ENCODE peak calls at places on chromosome 14, in six cellular contexts. K, P, M, V, S and D are unnamed samples. For H3K4me1, the result is how much of the 10 kb centered on the place peaks cover.

GRCh38 chr14:100471451-100472093 is 115.6 kb downstream of the BEGAIN start:
- DNase-seq in K (no peak), P (no peak), M (no peak), V (no peak), S (no peak), D (peak)

GRCh38 chr14:37591311-37591940 is 3.6 kb downstream of the FOXA1 start:
- DNase-seq in K (no peak), P (no peak), M (no peak), V (peak), S (no peak), D (no peak)

GRCh38 chr14:54211562-54212308 is 185.1 kb upstream of the CDKN3 start:
- DNase-seq in K (no peak), P (peak), M (no peak), V (no peak), S (no peak), D (no peak)

GRCh38 chr14:101593411-101594181 is 32.3 kb downstream of the DIO3 start:
- DNase-seq in K (no peak), P (no peak), M (no peak), V (no peak), S (no peak), D (no peak)

GRCh38 chr14:67566908-67567307 is 33.2 kb downstream of the PIGH start:
- DNase-seq in K (no peak), P (no peak), M (no peak), V (no peak), S (no peak), D (no peak)

GRCh38 chr14:102213984-102214658 is 74.4 kb downstream of the WDR20 start:
- DNase-seq in K (no peak), P (no peak), M (no peak), V (no peak), S (no peak), D (no peak)

GRCh38 chr14:51860836-51861583 is 598 bp downstream of the GNG2 start:
- DNase-seq in K (no peak), P (peak), M (no peak), V (no peak), S (no peak), D (no peak)

GRCh38 chr14:79802096-79802495 is 409.2 kb downstream of the DIO2 start:
- DNase-seq in K (no peak), P (no peak), M (no peak), V (no peak), S (no peak), D (no peak)

GRCh38 chr14:70692210-70692609 is 50.5 kb downstream of the TTC9 start:
- DNase-seq in K (no peak), P (no peak), M (peak), V (peak), S (no peak), D (no peak)

GRCh38 chr14:69586420-69586819 is 11.7 kb upstream of the CCDC177 start:
- DNase-seq in K (no peak), P (no peak), M (no peak), V (no peak), S (no peak), D (no peak)

GRCh38 chr14:68249534-68250517 is 430.2 kb downstream of the RAD51B start:
- DNase-seq in K (no peak), P (peak), M (no peak), V (no peak), S (no peak), D (no peak)

GRCh38 chr14:65258391-65258790 is 154.1 kb upstream of the FUT8 start:
- DNase-seq in K (no peak), P (peak), M (no peak), V (no peak), S (no peak), D (no peak)

GRCh38 chr14:69318901-69319475 is 59.0 kb downstream of the GALNT16 start:
- DNase-seq in K (peak), P (no peak), M (no peak), V (no peak), S (no peak), D (no peak)

GRCh38 chr14:73458219-73458976 is at the start of gene NUMB:
- DNase-seq in K (peak), P (peak), M (peak), V (peak), S (peak), D (peak)
- TF ChIP-seq POLR2A in K (peak), P (peak), M (peak), V (peak), S (peak), D (peak)

DNA sequence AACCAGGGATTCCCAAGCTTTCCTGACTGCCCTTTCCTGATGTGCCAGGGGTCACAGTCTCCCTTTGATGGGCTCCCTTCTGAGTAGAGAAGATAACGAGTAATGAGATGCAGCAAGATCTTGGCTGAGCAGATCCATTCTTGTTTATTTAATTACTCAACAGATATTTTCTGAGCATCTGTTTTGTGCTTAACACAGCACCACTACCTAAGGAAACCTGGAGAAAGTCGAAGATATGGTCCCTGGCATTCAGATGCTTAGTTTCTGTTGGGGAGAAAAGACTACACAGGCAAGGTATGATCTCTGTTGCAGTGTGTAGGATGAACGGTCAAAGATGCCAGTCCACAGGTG is 3.9 kb downstream of the AJUBA start:
- DNase-seq in K (no peak), P (no peak), M (no peak), V (no peak), S (no peak), D (no peak)
- H3K4me3 ChIP-seq in K (no peak), P (no peak), M (no peak), V (no peak), S (no peak), D (no peak)

GRCh38 chr14:105204931-105205717 is 24.0 kb upstream of the NUDT14 start:
- DNase-seq in K (no peak), P (no peak), M (no peak), V (no peak), S (no peak), D (no peak)

GRCh38 chr14:105204206-105204930 is 23.3 kb upstream of the NUDT14 start:
- DNase-seq in K (peak), P (no peak), M (no peak), V (peak), S (no peak), D (peak)

GRCh38 chr14:105203057-105203494 is 22.0 kb upstream of the NUDT14 start:
- DNase-seq in K (peak), P (peak), M (peak), V (peak), S (peak), D (peak)

GRCh38 chr14:105201928-105202513 is 20.9 kb upstream of the NUDT14 start:
- DNase-seq in K (no peak), P (no peak), M (no peak), V (no peak), S (no peak), D (no peak)

DNA sequence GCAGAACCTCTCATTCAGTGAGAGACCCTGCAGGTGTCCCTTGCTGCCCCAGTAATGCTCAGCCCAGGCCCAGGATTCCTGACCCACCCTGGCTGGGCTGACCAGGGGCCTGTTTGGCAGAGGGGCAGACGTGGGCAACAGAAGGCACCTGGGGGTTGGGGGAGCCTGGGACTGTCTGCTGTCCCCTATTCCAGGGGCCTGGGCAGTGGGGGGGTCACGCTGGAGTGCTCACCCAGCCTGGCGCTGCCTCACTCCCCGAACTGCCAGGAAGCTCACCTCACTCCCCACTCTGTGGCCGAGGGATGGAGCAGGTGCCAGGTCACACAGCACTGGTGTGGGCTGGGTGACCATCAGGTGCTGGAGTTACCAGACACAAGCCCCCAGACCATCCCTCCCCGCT is 22.6 kb upstream of the NUDT14 start:
- DNase-seq in K (no peak), P (no peak), M (no peak), V (no peak), S (no peak), D (no peak)
- H3K4me1 ChIP-seq in K (half or more), P (under half), M (under half), V (under half), S (under half), D (under half)

GRCh38 chr14:103679351-103679750 is 35.9 kb downstream of the XRCC3 start:
- DNase-seq in K (no peak), P (no peak), M (no peak), V (peak), S (no peak), D (no peak)
- TF ChIP-seq POLR2A in K (no peak), P (no peak), M (no peak), V (no peak), S (no peak), D (no peak)

DNA sequence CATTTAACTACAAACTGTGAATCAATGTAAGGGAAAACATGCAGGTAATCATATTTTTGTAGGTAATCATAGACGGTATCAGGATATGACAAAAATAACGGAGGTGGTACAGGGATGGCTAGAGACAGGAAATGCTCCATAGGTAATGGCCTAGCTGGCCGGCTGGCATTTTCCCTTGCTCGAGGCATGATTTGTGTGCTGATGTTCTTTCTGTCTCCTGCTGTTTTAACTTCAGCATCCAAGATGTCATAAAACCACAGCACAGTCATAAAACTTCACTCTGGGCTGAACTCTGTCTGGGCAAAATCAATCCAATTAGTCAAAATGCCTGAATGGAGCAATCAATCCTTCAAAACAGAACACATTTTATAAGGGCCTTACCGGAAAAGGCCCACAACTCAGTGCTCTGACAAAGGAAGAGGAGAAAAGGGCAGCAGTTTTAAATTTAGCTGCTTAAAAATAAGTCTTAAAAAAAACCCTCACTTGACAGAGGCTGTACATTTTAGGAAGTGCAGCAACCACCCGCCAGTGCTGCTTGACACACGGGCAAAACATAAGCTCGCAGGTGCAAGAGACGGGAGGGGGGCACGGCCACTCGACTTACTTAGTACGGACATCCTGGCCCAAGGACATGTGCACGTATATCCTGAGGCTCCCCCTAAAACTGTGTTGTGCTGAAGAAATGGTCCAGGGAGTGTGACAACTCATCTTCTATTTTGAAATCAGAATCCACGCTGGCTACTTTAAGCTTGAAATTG is 40.5 kb upstream of the GPR68 start:
- DNase-seq in K (no peak), P (no peak), M (no peak), V (no peak), S (no peak), D (no peak)
- H3K4me3 ChIP-seq in K (no peak), P (no peak), M (no peak), V (no peak), S (no peak), D (no peak)

GRCh38 chr14:20468773-20469241 is 399 bp upstream of the PNP start:
- DNase-seq in K (no peak), P (no peak), M (no peak), V (no peak), S (no peak), D (peak)
- H3K4me1 ChIP-seq in K (under half), P (under half), M (under half), V (under half), S (under half), D (under half)

DNA sequence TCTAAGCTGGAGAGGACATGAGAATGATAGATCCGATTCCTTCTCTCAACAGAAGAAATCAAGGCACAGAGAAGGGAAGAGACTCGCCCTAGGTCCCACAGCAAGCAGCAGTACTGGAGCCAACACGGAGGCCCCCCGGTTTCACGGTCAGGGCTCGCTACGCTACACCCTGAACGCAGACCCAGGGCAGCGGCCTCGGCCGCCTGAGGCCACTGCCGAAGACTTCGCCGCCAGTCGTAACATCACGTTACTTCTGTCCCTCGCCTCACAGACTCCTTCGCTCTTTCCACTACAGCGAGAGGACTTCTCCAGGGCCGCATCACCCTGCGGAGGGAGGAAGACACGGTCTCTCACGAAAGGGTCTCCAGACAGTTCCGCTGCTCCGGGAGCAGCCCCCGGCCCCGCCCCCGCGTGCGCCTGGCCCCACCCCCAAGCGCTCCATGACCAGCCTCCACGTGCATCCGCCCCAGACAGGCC is 411 bp upstream of the DCAF4 start:
- DNase-seq in K (no peak), P (no peak), M (no peak), V (no peak), S (no peak), D (no peak)
- TF ChIP-seq POLR2A in K (no peak), P (no peak), M (no peak), V (no peak), S (peak), D (no peak)

GRCh38 chr14:103574707-103575285 is 12.0 kb downstream of the COA8 start:
- DNase-seq in K (no peak), P (no peak), M (no peak), V (no peak), S (no peak), D (no peak)

GRCh38 chr14:103574104-103574503 is 11.3 kb downstream of the COA8 start:
- DNase-seq in K (no peak), P (no peak), M (no peak), V (no peak), S (no peak), D (no peak)

GRCh38 chr14:103568952-103569351 is 6.2 kb downstream of the COA8 start:
- DNase-seq in K (no peak), P (no peak), M (no peak), V (no peak), S (no peak), D (no peak)

DNA sequence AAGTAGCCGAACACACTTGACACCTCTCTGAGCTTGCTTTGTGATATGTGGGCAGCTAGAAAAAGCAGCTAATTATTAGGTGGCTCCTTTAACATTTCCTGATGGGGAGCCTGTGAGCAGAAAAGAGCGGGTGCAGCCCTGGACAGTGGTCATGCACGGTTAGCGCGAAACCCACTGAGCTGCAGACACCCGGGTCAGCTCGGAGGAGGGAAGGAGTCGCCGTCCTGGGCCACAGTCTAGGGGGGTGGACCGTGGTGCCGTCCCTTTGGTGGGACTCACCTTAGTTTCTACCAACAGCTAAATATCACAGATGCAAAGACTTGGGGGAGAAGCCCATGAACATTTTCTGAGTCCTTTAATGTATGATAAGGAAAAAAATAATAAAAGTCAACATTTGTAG is 6.7 kb downstream of the COA8 start:
- DNase-seq in K (no peak), P (no peak), M (no peak), V (no peak), S (no peak), D (no peak)
- H3K4me3 ChIP-seq in K (no peak), P (no peak), M (no peak), V (no peak), S (no peak), D (no peak)

GRCh38 chr14:33539918-33540357 is 410.9 kb downstream of the EGLN3 start:
- DNase-seq in K (no peak), P (no peak), M (no peak), V (no peak), S (no peak), D (no peak)
- H3K4me1 ChIP-seq in K (under half), P (under half), M (under half), V (under half), S (under half), D (under half)